ENCODE peak calls at places on chromosomes 1 and 21, in five cellular contexts. One of them, this sample, is unnamed.

GRCh38 chr1:208048904-208049303 is 138.0 kb upstream of the CD34 start:
- DNase-seq in upper lobe of left lung: no peak
- DNase-seq in HL-60: no peak
- DNase-seq in transverse colon: no peak
- DNase-seq in endothelial cell of umbilical vein: no peak
- DNase-seq in this sample: no peak

GRCh38 chr1:161305872-161306519 is 3.8 kb downstream of the MPZ start:
- DNase-seq in upper lobe of left lung: peak
- DNase-seq in HL-60: peak
- DNase-seq in transverse colon: peak
- DNase-seq in endothelial cell of umbilical vein: peak
- DNase-seq in this sample: peak

GRCh38 chr1:220491891-220492290 is 36.0 kb upstream of the MARK1 start:
- DNase-seq in upper lobe of left lung: no peak
- DNase-seq in HL-60: no peak
- DNase-seq in transverse colon: no peak
- DNase-seq in endothelial cell of umbilical vein: no peak
- DNase-seq in this sample: no peak

GRCh38 chr1:203929741-203930309 is 68.4 kb downstream of the SNRPE start:
- DNase-seq in upper lobe of left lung: no peak
- DNase-seq in HL-60: no peak
- DNase-seq in transverse colon: no peak
- DNase-seq in endothelial cell of umbilical vein: no peak
- DNase-seq in this sample: no peak

GRCh38 chr1:210597555-210598134 is 268.9 kb downstream of the HHAT start:
- DNase-seq in upper lobe of left lung: peak
- DNase-seq in HL-60: peak
- DNase-seq in transverse colon: no peak
- DNase-seq in endothelial cell of umbilical vein: no peak
- DNase-seq in this sample: no peak

GRCh38 chr1:46523556-46524443 is 27.6 kb downstream of the KNCN start:
- DNase-seq in upper lobe of left lung: no peak
- DNase-seq in HL-60: no peak
- DNase-seq in transverse colon: no peak
- DNase-seq in endothelial cell of umbilical vein: no peak
- DNase-seq in this sample: no peak

GRCh38 chr1:241837901-241838300 is 10.1 kb upstream of the EXO1 start:
- DNase-seq in upper lobe of left lung: no peak
- DNase-seq in HL-60: no peak
- DNase-seq in transverse colon: no peak
- DNase-seq in endothelial cell of umbilical vein: no peak
- DNase-seq in this sample: no peak

GRCh38 chr1:160108888-160109662 is 6.5 kb upstream of the ATP1A2 start:
- DNase-seq in upper lobe of left lung: no peak
- DNase-seq in HL-60: no peak
- DNase-seq in transverse colon: no peak
- DNase-seq in endothelial cell of umbilical vein: peak
- DNase-seq in this sample: peak

GRCh38 chr1:245894843-245895242 is 612.2 kb downstream of the SMYD3 start:
- DNase-seq in upper lobe of left lung: no peak
- DNase-seq in HL-60: no peak
- DNase-seq in transverse colon: peak
- DNase-seq in endothelial cell of umbilical vein: no peak
- DNase-seq in this sample: no peak

GRCh38 chr1:54803761-54804470 is 2.8 kb upstream of the TTC22 start:
- DNase-seq in upper lobe of left lung: no peak
- DNase-seq in HL-60: no peak
- DNase-seq in transverse colon: peak
- DNase-seq in endothelial cell of umbilical vein: no peak
- DNase-seq in this sample: no peak

GRCh38 chr1:185862235-185862634 is 128.0 kb downstream of the HMCN1 start:
- DNase-seq in upper lobe of left lung: no peak
- DNase-seq in HL-60: no peak
- DNase-seq in transverse colon: no peak
- DNase-seq in endothelial cell of umbilical vein: peak
- DNase-seq in this sample: no peak

GRCh38 chr1:85708826-85709222 is 591 bp upstream of the ZNHIT6 start:
- DNase-seq in upper lobe of left lung: no peak
- DNase-seq in HL-60: no peak
- DNase-seq in transverse colon: peak
- DNase-seq in endothelial cell of umbilical vein: no peak
- DNase-seq in this sample: no peak

GRCh38 chr21:40052276-40052675 is 185.0 kb downstream of the PCP4 start:
- DNase-seq in upper lobe of left lung: no peak
- DNase-seq in HL-60: no peak
- DNase-seq in transverse colon: no peak
- DNase-seq in endothelial cell of umbilical vein: no peak
- DNase-seq in this sample: no peak

GRCh38 chr1:216368249-216368648 is 55.0 kb downstream of the USH2A start:
- DNase-seq in upper lobe of left lung: no peak
- DNase-seq in HL-60: no peak
- DNase-seq in transverse colon: no peak
- DNase-seq in endothelial cell of umbilical vein: no peak
- DNase-seq in this sample: no peak

GRCh38 chr1:205575294-205575885 is 56.4 kb downstream of the ELK4 start:
- DNase-seq in upper lobe of left lung: no peak
- DNase-seq in HL-60: no peak
- DNase-seq in transverse colon: peak
- DNase-seq in endothelial cell of umbilical vein: no peak
- DNase-seq in this sample: no peak

GRCh38 chr1:56450004-56450666 is 129.2 kb downstream of the PLPP3 start:
- DNase-seq in upper lobe of left lung: no peak
- DNase-seq in HL-60: no peak
- DNase-seq in transverse colon: no peak
- DNase-seq in endothelial cell of umbilical vein: no peak
- DNase-seq in this sample: no peak

GRCh38 chr21:37000381-37000780 is 6.1 kb upstream of the RIPPLY3 start:
- DNase-seq in upper lobe of left lung: no peak
- DNase-seq in HL-60: no peak
- DNase-seq in transverse colon: no peak
- DNase-seq in endothelial cell of umbilical vein: no peak
- DNase-seq in this sample: peak

GRCh38 chr21:43340491-43341348 is 86.2 kb downstream of the SIK1 start:
- DNase-seq in upper lobe of left lung: no peak
- DNase-seq in HL-60: no peak
- DNase-seq in transverse colon: peak
- DNase-seq in endothelial cell of umbilical vein: peak
- DNase-seq in this sample: peak

GRCh38 chr1:59029366-59029765 is 245.5 kb upstream of the JUN start:
- DNase-seq in upper lobe of left lung: no peak
- DNase-seq in HL-60: no peak
- DNase-seq in transverse colon: no peak
- DNase-seq in endothelial cell of umbilical vein: peak
- DNase-seq in this sample: no peak

GRCh38 chr1:161733526-161733925 is 12.2 kb downstream of the FCRLB start:
- DNase-seq in upper lobe of left lung: no peak
- DNase-seq in HL-60: peak
- DNase-seq in transverse colon: no peak
- DNase-seq in endothelial cell of umbilical vein: peak
- DNase-seq in this sample: no peak

GRCh38 chr1:232868793-232869491 is 63.7 kb downstream of the MAP10 start:
- DNase-seq in upper lobe of left lung: no peak
- DNase-seq in HL-60: no peak
- DNase-seq in transverse colon: no peak
- DNase-seq in endothelial cell of umbilical vein: no peak
- DNase-seq in this sample: peak

GRCh38 chr1:66335859-66336640 is 197.9 kb upstream of the SGIP1 start:
- DNase-seq in upper lobe of left lung: peak
- DNase-seq in HL-60: peak
- DNase-seq in transverse colon: peak
- DNase-seq in endothelial cell of umbilical vein: peak
- DNase-seq in this sample: no peak

GRCh38 chr1:163036661-163037060 is 32.5 kb upstream of the RGS4 start:
- DNase-seq in upper lobe of left lung: no peak
- DNase-seq in HL-60: no peak
- DNase-seq in transverse colon: no peak
- DNase-seq in endothelial cell of umbilical vein: no peak
- DNase-seq in this sample: no peak

GRCh38 chr21:41763398-41763931 is 3.4 kb downstream of the RIPK4 start:
- DNase-seq in upper lobe of left lung: no peak
- DNase-seq in HL-60: no peak
- DNase-seq in transverse colon: no peak
- DNase-seq in endothelial cell of umbilical vein: no peak
- DNase-seq in this sample: no peak

GRCh38 chr1:171141336-171142051 is 43.6 kb upstream of the FMO2 start:
- DNase-seq in upper lobe of left lung: peak
- DNase-seq in HL-60: no peak
- DNase-seq in transverse colon: peak
- DNase-seq in endothelial cell of umbilical vein: peak
- DNase-seq in this sample: no peak

GRCh38 chr1:210482936-210483642 is 154.4 kb downstream of the HHAT start:
- DNase-seq in upper lobe of left lung: no peak
- DNase-seq in HL-60: no peak
- DNase-seq in transverse colon: no peak
- DNase-seq in endothelial cell of umbilical vein: no peak
- DNase-seq in this sample: no peak

GRCh38 chr21:16377120-16377658 is 647.4 kb downstream of the USP25 start:
- DNase-seq in upper lobe of left lung: no peak
- DNase-seq in HL-60: no peak
- DNase-seq in transverse colon: no peak
- DNase-seq in endothelial cell of umbilical vein: no peak
- DNase-seq in this sample: no peak

GRCh38 chr1:12616709-12617373 is 1.2 kb downstream of the DHRS3 start:
- DNase-seq in upper lobe of left lung: peak
- DNase-seq in HL-60: no peak
- DNase-seq in transverse colon: peak
- DNase-seq in endothelial cell of umbilical vein: no peak
- DNase-seq in this sample: no peak

GRCh38 chr1:226121587-226122400 is 59.3 kb downstream of the H3-3A start:
- DNase-seq in upper lobe of left lung: peak
- DNase-seq in HL-60: peak
- DNase-seq in transverse colon: peak
- DNase-seq in endothelial cell of umbilical vein: peak
- DNase-seq in this sample: no peak

GRCh38 chr1:226123591-226124471 is 61.3 kb downstream of the H3-3A start:
- DNase-seq in upper lobe of left lung: peak
- DNase-seq in HL-60: no peak
- DNase-seq in transverse colon: peak
- DNase-seq in endothelial cell of umbilical vein: no peak
- DNase-seq in this sample: no peak

GRCh38 chr1:226125097-226125630 is 61.4 kb downstream of the ACBD3 start:
- DNase-seq in upper lobe of left lung: peak
- DNase-seq in HL-60: peak
- DNase-seq in transverse colon: peak
- DNase-seq in endothelial cell of umbilical vein: peak
- DNase-seq in this sample: peak

GRCh38 chr1:226121049-226121586 is 58.6 kb downstream of the H3-3A start:
- DNase-seq in upper lobe of left lung: no peak
- DNase-seq in HL-60: no peak
- DNase-seq in transverse colon: no peak
- DNase-seq in endothelial cell of umbilical vein: no peak
- DNase-seq in this sample: no peak

DNA sequence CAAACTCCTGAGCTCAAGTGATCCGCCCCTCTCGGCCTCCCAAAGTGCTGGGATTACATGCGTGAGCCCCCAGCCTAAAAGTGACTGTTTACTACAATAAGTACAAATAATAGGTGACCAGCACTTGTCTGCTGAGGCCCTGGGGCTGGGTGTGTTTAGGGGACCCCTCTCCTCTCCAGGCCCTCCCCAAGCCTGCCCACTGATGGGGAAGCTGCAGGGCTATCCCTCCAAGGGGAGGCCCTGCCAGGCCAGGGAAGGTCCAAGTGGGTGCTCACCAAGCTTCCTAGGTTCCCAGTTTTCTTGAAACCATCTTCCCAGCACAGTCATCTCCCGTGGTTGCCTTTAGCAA is 60.7 kb downstream of the H3-3A start:
- DNase-seq in upper lobe of left lung: peak
- DNase-seq in HL-60: no peak
- DNase-seq in transverse colon: no peak
- DNase-seq in endothelial cell of umbilical vein: no peak
- DNase-seq in this sample: no peak
- TF ChIP-seq POLR2AphosphoS5 in upper lobe of left lung: no peak
- TF ChIP-seq POLR2AphosphoS5 in HL-60: no peak
- TF ChIP-seq POLR2AphosphoS5 in transverse colon: no peak
- TF ChIP-seq POLR2AphosphoS5 in endothelial cell of umbilical vein: no peak
- TF ChIP-seq POLR2AphosphoS5 in this sample: no peak

DNA sequence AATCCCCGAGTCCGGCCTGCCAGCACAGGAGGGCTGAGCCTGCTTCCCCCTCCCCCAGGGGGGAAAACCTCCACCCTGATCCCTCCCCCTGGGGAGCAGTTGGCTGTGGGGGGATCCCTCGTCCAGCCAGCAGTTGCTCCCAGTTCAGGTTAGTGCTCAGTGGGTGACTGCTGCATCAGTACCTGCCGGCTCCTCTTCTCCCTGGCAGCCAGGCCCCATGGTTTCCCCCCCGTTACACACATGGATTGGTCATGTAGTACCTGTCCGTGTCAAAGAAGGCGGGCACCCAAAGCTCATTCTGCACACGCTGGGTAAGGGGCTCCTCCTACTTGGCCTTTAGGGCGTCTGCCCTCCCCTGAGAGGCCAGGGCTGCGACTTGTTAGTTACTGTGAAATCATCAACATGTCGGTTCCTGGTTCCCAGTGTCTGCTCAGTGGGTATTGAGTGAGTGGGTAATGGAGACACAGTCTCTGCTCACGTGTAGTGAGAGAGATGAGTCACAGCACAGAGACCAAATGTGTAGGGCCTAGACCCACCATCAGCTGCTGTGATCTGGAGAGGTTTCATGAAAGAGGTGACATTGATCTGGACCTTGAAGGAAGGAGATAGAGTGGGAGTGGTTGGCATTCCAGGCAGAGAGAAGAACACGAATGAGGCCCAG is 11.5 kb downstream of the NECAP2 start:
- DNase-seq in upper lobe of left lung: no peak
- DNase-seq in HL-60: no peak
- DNase-seq in transverse colon: no peak
- DNase-seq in endothelial cell of umbilical vein: no peak
- DNase-seq in this sample: no peak
- TF ChIP-seq POLR2AphosphoS5 in upper lobe of left lung: no peak
- TF ChIP-seq POLR2AphosphoS5 in HL-60: no peak
- TF ChIP-seq POLR2AphosphoS5 in transverse colon: no peak
- TF ChIP-seq POLR2AphosphoS5 in endothelial cell of umbilical vein: no peak
- TF ChIP-seq POLR2AphosphoS5 in this sample: no peak

GRCh38 chr1:156389311-156389710 is 20.3 kb downstream of the RHBG start:
- DNase-seq in upper lobe of left lung: no peak
- DNase-seq in HL-60: no peak
- DNase-seq in transverse colon: no peak
- DNase-seq in endothelial cell of umbilical vein: no peak
- DNase-seq in this sample: no peak

GRCh38 chr1:156387899-156388813 is 19.1 kb downstream of the RHBG start:
- DNase-seq in upper lobe of left lung: no peak
- DNase-seq in HL-60: no peak
- DNase-seq in transverse colon: no peak
- DNase-seq in endothelial cell of umbilical vein: no peak
- DNase-seq in this sample: no peak

GRCh38 chr1:156390409-156391144 is 21.6 kb downstream of the RHBG start:
- DNase-seq in upper lobe of left lung: no peak
- DNase-seq in HL-60: no peak
- DNase-seq in transverse colon: no peak
- DNase-seq in endothelial cell of umbilical vein: no peak
- DNase-seq in this sample: no peak

GRCh38 chr1:156386949-156387898 is 18.2 kb downstream of the RHBG start:
- DNase-seq in upper lobe of left lung: no peak
- DNase-seq in HL-60: no peak
- DNase-seq in transverse colon: no peak
- DNase-seq in endothelial cell of umbilical vein: no peak
- DNase-seq in this sample: no peak

GRCh38 chr1:156388814-156389137 is 19.8 kb downstream of the RHBG start:
- DNase-seq in upper lobe of left lung: no peak
- DNase-seq in HL-60: no peak
- DNase-seq in transverse colon: no peak
- DNase-seq in endothelial cell of umbilical vein: no peak
- DNase-seq in this sample: no peak
- TF ChIP-seq POLR2AphosphoS5 in upper lobe of left lung: no peak
- TF ChIP-seq POLR2AphosphoS5 in HL-60: no peak
- TF ChIP-seq POLR2AphosphoS5 in transverse colon: no peak
- TF ChIP-seq POLR2AphosphoS5 in endothelial cell of umbilical vein: no peak
- TF ChIP-seq POLR2AphosphoS5 in this sample: no peak

GRCh38 chr1:2047749-2048729 is 2.2 kb upstream of the PRKCZ start:
- DNase-seq in upper lobe of left lung: no peak
- DNase-seq in HL-60: no peak
- DNase-seq in transverse colon: peak
- DNase-seq in endothelial cell of umbilical vein: no peak
- DNase-seq in this sample: no peak
- TF ChIP-seq POLR2AphosphoS5 in upper lobe of left lung: no peak
- TF ChIP-seq POLR2AphosphoS5 in HL-60: no peak
- TF ChIP-seq POLR2AphosphoS5 in transverse colon: no peak
- TF ChIP-seq POLR2AphosphoS5 in endothelial cell of umbilical vein: no peak
- TF ChIP-seq POLR2AphosphoS5 in this sample: no peak